ENCODE peak calls at places on chromosomes 1 and 21, in five cellular contexts. E is brain microvascular endothelial cell, G is pancreas, C is left lung, Q is thoracic aorta. U is an unnamed sample.

GRCh38 chr1:21865943-21866628 is 54.0 kb downstream of the LDLRAD2 start:
- DNase-seq in Q (no peak), C (no peak), E (no peak), G (no peak), U (no peak)

GRCh38 chr1:44707112-44707881 is 23.7 kb downstream of the RNU5D-1 start:
- DNase-seq in C (no peak), G (no peak), Q (no peak), E (peak), U (peak)

GRCh38 chr1:3431266-3431665 is 23.2 kb upstream of the ARHGEF16 start:
- DNase-seq in C (peak), G (no peak), Q (no peak), E (no peak), U (no peak)

GRCh38 chr1:32759997-32760623 is 57.0 kb downstream of the YARS1 start:
- DNase-seq in Q (no peak), G (peak), E (no peak), C (peak), U (peak)

GRCh38 chr1:110011527-110012041 is 22.8 kb upstream of the STRIP1 start:
- DNase-seq in C (no peak), Q (no peak), G (no peak), E (peak), U (peak)

GRCh38 chr1:22877980-22878379 is 94.7 kb downstream of the LACTBL1 start:
- DNase-seq in C (no peak), G (no peak), E (no peak), Q (no peak), U (no peak)

GRCh38 chr1:184792450-184792969 is 37.9 kb upstream of the EDEM3 start:
- DNase-seq in G (peak), Q (peak), C (peak), E (peak), U (peak)

GRCh38 chr1:232548651-232549050 is 81.3 kb downstream of the SIPA1L2 start:
- DNase-seq in Q (no peak), C (no peak), E (no peak), G (no peak), U (no peak)

GRCh38 chr1:81142099-81142776 is 658.5 kb upstream of the ADGRL2 start:
- DNase-seq in E (peak), G (no peak), C (no peak), Q (no peak), U (peak)

GRCh38 chr1:154883919-154884867 is 14.1 kb upstream of the KCNN3 start:
- DNase-seq in Q (no peak), C (no peak), G (no peak), E (no peak), U (no peak)

GRCh38 chr1:167984886-167985489 is 48.1 kb upstream of the MPC2 start:
- DNase-seq in C (no peak), Q (no peak), G (no peak), E (peak), U (no peak)

GRCh38 chr1:61183471-61184034 is 101.2 kb downstream of the NFIA start:
- DNase-seq in G (peak), E (peak), C (peak), Q (no peak), U (no peak)

GRCh38 chr1:202264300-202265075 is 70.9 kb downstream of the LGR6 start:
- DNase-seq in C (no peak), G (no peak), E (no peak), Q (no peak), U (peak)

GRCh38 chr1:10528066-10529014 is 53.6 kb downstream of the PEX14 start:
- DNase-seq in E (peak), Q (peak), G (no peak), C (no peak), U (peak)

GRCh38 chr1:206445861-206446495 is 24.3 kb upstream of the IKBKE start:
- DNase-seq in Q (no peak), C (no peak), G (no peak), E (no peak), U (no peak)

GRCh38 chr1:19035356-19036048 is 79.0 kb upstream of the IFFO2 start:
- DNase-seq in Q (no peak), E (no peak), G (no peak), C (no peak), U (no peak)

GRCh38 chr1:54398963-54399528 is 7.1 kb downstream of the SSBP3 start:
- DNase-seq in C (no peak), Q (no peak), E (no peak), G (no peak), U (no peak)

GRCh38 chr1:205543351-205544305 is 39.2 kb downstream of the CDK18 start:
- DNase-seq in G (peak), C (no peak), E (peak), Q (peak), U (peak)

GRCh38 chr1:228405200-228405978 is 1.2 kb downstream of the TRIM11 start:
- DNase-seq in E (no peak), G (no peak), C (peak), Q (no peak), U (no peak)

GRCh38 chr1:205502992-205503391 is 1.5 kb upstream of the CDK18 start:
- DNase-seq in C (no peak), E (no peak), G (no peak), Q (no peak), U (no peak)

GRCh38 chr1:72140222-72140621 is 142.1 kb downstream of the NEGR1 start:
- DNase-seq in E (peak), C (no peak), Q (no peak), G (no peak), U (no peak)

GRCh38 chr1:84141177-84142003 is 2.7 kb upstream of the PRKACB start:
- DNase-seq in C (no peak), G (no peak), E (no peak), Q (no peak), U (peak)

GRCh38 chr1:104402178-104402577 is 652.5 kb downstream of the AMY1C start:
- DNase-seq in E (no peak), Q (no peak), G (no peak), C (no peak), U (no peak)

GRCh38 chr1:229370601-229371021 is 27.8 kb upstream of the CCSAP start:
- DNase-seq in C (no peak), Q (no peak), G (no peak), E (no peak), U (no peak)

GRCh38 chr1:232046531-232047283 is 420.1 kb downstream of the DISC1 start:
- DNase-seq in Q (no peak), E (no peak), G (no peak), C (no peak), U (no peak)

GRCh38 chr1:27031235-27032118 is 18.8 kb upstream of the TENT5B start:
- DNase-seq in G (peak), Q (peak), C (peak), E (peak), U (peak)
- H3K4me3 ChIP-seq in G (no peak), Q (peak), C (peak), E (peak), U (peak)

GRCh38 chr1:8815582-8816285 is 1.7 kb downstream of the RERE start:
- DNase-seq in E (peak), G (no peak), Q (no peak), C (no peak), U (peak)

GRCh38 chr1:8816306-8816705 is 1.1 kb downstream of the RERE start:
- DNase-seq in Q (no peak), E (peak), G (no peak), C (no peak), U (no peak)

GRCh38 chr1:8816831-8817412 is 518 bp downstream of the RERE start:
- DNase-seq in G (peak), E (no peak), C (peak), Q (no peak), U (peak)

GRCh38 chr1:8817413-8818324 is at the start of gene RERE:
- DNase-seq in Q (peak), E (peak), C (peak), G (peak), U (peak)

DNA sequence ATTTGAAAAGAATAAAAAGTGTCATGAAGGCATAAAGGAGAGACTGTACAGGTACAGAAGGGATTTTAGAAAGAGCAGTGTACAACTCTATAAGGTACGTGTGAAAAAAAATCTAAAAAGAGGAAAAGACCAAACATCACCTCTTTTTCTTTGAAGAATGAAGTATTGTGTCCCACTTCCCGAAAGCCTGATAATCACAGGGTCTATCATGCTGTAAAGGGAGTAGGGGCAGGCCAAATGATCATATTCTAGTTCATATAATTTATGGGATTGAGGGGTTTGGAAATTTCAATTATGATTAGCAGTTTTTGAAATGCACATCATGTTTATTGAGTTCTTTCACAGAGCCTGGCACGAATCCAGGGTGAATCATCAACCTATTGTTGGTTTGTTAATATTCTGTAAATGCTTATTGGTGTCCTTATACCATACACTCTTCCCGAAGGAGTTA is 910 bp upstream of the RERE start:
- DNase-seq in E (peak), G (peak), Q (peak), C (no peak), U (peak)
- H3K4me3 ChIP-seq in E (peak), G (no peak), Q (peak), C (peak), U (peak)

GRCh38 chr1:218817747-218818146 is 355.9 kb upstream of the LYPLAL1 start:
- DNase-seq in Q (no peak), G (no peak), C (peak), E (no peak), U (no peak)
- H3K4me3 ChIP-seq in Q (no peak), G (no peak), C (no peak), E (no peak), U (no peak)

GRCh38 chr21:41880153-41880552 is 1.0 kb upstream of the PRDM15 start:
- DNase-seq in C (no peak), Q (no peak), E (no peak), G (no peak), U (no peak)

GRCh38 chr21:41877901-41878830 is 978 bp downstream of the PRDM15 start:
- DNase-seq in G (peak), Q (no peak), E (peak), C (no peak), U (no peak)

GRCh38 chr21:41881051-41881450 is 1.9 kb upstream of the PRDM15 start:
- DNase-seq in G (no peak), Q (no peak), E (no peak), C (no peak), U (no peak)

GRCh38 chr21:41878831-41879189 is 334 bp downstream of the PRDM15 start:
- DNase-seq in E (peak), G (peak), Q (peak), C (peak), U (peak)

DNA sequence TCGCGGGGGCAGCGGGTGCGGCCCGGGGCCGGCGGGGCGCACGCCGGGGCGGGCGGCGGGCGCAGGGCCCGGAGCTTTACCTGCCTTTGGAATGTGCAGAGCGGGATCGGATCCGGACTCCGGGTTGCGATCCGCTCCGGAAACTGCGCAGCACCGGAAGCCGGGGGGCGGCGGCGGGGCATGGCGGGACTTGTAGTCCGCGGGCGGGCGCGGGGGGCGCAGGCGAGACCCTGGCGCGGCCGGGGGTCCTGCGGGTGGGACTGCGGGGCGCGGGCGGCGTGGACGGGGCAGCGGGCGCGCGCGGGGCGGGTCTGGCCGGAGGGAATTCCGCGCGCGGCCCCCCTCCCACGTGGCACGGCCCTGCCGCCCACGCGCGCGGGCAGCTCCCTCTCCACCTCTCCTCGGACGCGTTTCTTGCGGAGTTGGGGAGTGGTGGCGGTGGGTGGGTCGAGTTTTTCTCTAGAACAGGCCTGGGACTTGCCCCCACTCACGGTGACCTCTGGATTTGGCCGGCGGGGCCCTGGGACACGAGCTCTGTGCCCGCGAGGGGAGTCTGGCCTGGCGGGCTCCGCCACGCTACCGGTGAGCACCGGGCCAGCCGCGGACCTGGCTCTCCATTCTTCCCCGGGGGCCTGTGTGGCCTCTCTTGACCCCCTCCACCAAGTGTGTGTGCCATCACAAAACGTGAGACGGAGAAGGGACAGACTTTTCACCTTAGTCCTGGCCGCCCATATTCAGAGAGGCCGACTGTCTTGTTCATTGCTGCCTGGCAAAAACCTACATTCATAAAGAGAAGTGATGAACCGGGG is at the start of gene PRDM15:
- DNase-seq in Q (peak), E (peak), C (peak), G (peak), U (peak)
- H3K4me3 ChIP-seq in Q (peak), E (peak), C (peak), G (peak), U (peak)

GRCh38 chr1:117739516-117739915 is 133.7 kb downstream of the TENT5C start:
- DNase-seq in Q (no peak), E (no peak), C (no peak), G (no peak), U (no peak)

GRCh38 chr1:117732065-117732789 is 126.4 kb downstream of the TENT5C start:
- DNase-seq in C (no peak), Q (no peak), E (no peak), G (no peak), U (no peak)

GRCh38 chr1:117734403-117734802 is 128.6 kb downstream of the TENT5C start:
- DNase-seq in C (no peak), G (no peak), E (no peak), Q (no peak), U (no peak)

GRCh38 chr1:117732956-117733355 is 127.1 kb downstream of the TENT5C start:
- DNase-seq in Q (no peak), C (no peak), E (no peak), G (no peak), U (no peak)

GRCh38 chr1:117735045-117735992 is 129.5 kb downstream of the TENT5C start:
- DNase-seq in C (no peak), G (no peak), Q (no peak), E (peak), U (peak)
- H3K4me3 ChIP-seq in C (peak), G (peak), Q (peak), E (peak), U (peak)

GRCh38 chr21:43361493-43362296 is 65.2 kb downstream of the SIK1 start:
- DNase-seq in E (peak), Q (no peak), G (no peak), C (peak), U (no peak)

GRCh38 chr21:43361127-43361492 is 65.8 kb downstream of the SIK1 start:
- DNase-seq in C (peak), G (no peak), Q (no peak), E (peak), U (no peak)

GRCh38 chr21:43362928-43363314 is 64.0 kb downstream of the SIK1 start:
- DNase-seq in C (no peak), G (no peak), E (no peak), Q (no peak), U (no peak)

GRCh38 chr21:43363506-43364260 is 63.2 kb downstream of the SIK1 start:
- DNase-seq in E (no peak), C (peak), Q (no peak), G (no peak), U (no peak)

DNA sequence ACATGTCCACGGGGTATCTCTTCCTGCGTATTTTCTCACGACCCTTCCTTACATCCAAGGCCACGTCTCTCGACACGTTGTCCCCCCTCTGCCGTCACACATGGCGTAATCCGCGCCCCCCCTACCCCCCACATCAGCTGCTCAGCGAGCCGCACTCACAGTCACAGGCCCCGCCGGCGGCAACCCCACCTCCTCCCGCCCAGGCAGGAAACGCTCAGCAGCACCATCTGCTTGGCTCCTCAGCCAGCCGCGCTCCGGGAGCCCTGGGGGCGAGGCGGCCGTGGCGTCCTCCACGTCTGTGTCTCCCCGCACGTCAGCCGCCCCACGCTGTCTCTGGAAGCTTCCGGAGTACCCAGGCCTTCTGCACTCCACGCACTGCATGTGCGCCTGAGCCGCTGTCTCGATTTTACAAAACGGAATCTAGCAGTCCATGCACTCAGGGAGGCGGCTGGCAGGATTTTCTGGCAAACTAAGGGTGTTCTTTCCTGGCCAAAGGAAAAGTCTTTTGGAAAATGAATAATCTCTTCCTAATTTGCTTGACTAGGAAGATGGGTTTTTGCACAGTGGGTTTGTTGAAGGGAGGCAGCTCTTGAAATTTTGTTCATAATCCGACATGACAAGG is 64.5 kb downstream of the SIK1 start:
- DNase-seq in Q (no peak), C (no peak), G (no peak), E (peak), U (no peak)
- H3K4me3 ChIP-seq in Q (peak), C (no peak), G (no peak), E (peak), U (no peak)

DNA sequence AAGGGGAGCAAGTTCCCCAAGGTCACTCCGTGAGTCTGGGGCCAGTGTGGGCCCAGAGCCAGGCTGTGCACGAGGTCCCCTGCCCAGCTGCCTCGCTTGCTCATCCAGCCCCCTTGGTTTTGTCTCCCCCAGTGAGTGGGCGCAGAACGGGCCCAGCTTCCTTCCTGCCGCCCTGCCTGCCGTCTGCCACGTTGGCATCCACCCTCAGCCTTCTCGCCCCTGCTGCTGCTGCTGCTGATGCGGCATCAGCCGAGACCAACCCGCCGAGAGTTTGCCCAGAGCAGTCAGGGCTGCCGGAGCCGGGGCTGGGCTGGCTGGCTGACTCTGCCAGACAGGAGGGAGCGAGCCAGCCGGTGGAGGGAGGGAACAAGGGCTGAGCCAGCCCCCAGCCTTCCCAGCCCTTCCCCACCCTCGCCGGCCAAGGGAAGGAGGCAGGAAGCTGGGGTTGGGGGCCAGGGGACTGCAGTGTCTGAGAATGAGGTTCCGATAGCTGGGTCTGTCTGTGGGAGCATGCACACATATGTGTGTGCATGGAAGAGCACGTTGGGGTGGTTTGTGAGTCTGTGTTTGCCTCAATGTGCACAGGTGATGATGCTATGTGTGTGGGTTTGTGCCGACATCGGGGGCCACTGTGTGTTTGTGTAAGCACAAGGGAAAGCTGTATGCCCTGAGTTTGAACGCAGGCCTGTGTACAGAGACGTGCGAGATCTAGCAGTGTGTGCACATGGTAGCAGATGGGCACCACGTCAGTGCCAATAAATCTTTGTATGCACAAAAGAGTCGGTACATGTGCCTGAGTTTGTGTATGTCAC is 31.6 kb upstream of the WASF2 start:
- DNase-seq in C (no peak), E (no peak), G (no peak), Q (no peak), U (no peak)
- H3K4me3 ChIP-seq in C (no peak), E (no peak), G (no peak), Q (peak), U (no peak)

GRCh38 chr1:156703741-156704140 is 1.6 kb downstream of the CRABP2 start:
- DNase-seq in E (no peak), C (no peak), G (no peak), Q (no peak), U (no peak)
- H3K4me3 ChIP-seq in E (no peak), C (no peak), G (no peak), Q (no peak), U (no peak)